ENCODE peak calls at places on chromosomes 2 and 18, in six cellular contexts. B, W, F, G, T and R are unnamed samples.

GRCh38 chr2:128982001-128982400 is 663.3 kb upstream of the HS6ST1 start:
- DNase-seq in B (no peak), W (no peak), F (no peak), G (no peak), T (no peak), R (no peak)

GRCh38 chr18:23355206-23355605 is 97.9 kb upstream of the RIOK3 start:
- DNase-seq in B (no peak), W (no peak), F (peak; percentile 44), G (no peak), T (no peak), R (no peak)

GRCh38 chr2:203782262-203782976 is 76.0 kb downstream of the CD28 start:
- DNase-seq in B (peak; percentile 61), W (peak; percentile 21), F (peak; percentile 30), G (peak; percentile 38), T (no peak), R (peak; percentile 64)

GRCh38 chr2:20852670-20853069 is 29.8 kb upstream of the LDAH start:
- DNase-seq in B (no peak), W (no peak), F (no peak), G (no peak), T (no peak), R (no peak)

GRCh38 chr2:136117909-136118818 is at the start of gene CXCR4:
- DNase-seq in B (peak; percentile 91), W (peak; percentile 69), F (peak; percentile 51), G (peak; percentile 69), T (no peak), R (peak; percentile 75)

GRCh38 chr2:5743992-5744391 is 51.8 kb downstream of the SOX11 start:
- DNase-seq in B (peak; percentile 56), W (no peak), F (no peak), G (no peak), T (no peak), R (no peak)

GRCh38 chr2:6506311-6507258 is 359.1 kb downstream of the CMPK2 start:
- DNase-seq in B (no peak), W (no peak), F (no peak), G (no peak), T (no peak), R (no peak)

GRCh38 chr2:18957909-18958308 is 368.5 kb upstream of the NT5C1B start:
- DNase-seq in B (no peak), W (no peak), F (no peak), G (no peak), T (no peak), R (no peak)

GRCh38 chr18:23953984-23954383 is 60.6 kb upstream of the TTC39C start:
- DNase-seq in B (no peak), W (no peak), F (no peak), G (no peak), T (no peak), R (no peak)

GRCh38 chr2:39567507-39567906 is 98.2 kb upstream of the TMEM178A start:
- DNase-seq in B (no peak), W (peak; percentile 46), F (no peak), G (no peak), T (no peak), R (no peak)

GRCh38 chr2:42421157-42421485 is 60.1 kb upstream of the COX7A2L start:
- DNase-seq in B (no peak), W (no peak), F (no peak), G (no peak), T (no peak), R (no peak)

GRCh38 chr2:166972418-166972817 is 84.1 kb downstream of the XIRP2 start:
- DNase-seq in B (no peak), W (no peak), F (no peak), G (no peak), T (no peak), R (no peak)

GRCh38 chr18:13309031-13309430 is 90.5 kb downstream of the LDLRAD4 start:
- DNase-seq in B (no peak), W (no peak), F (no peak), G (no peak), T (no peak), R (no peak)

GRCh38 chr2:118642501-118642900 is 204.9 kb downstream of the EN1 start:
- DNase-seq in B (no peak), W (no peak), F (no peak), G (no peak), T (no peak), R (no peak)

GRCh38 chr2:209644842-209645241 is 126.8 kb upstream of the UNC80 start:
- DNase-seq in B (no peak), W (no peak), F (no peak), G (no peak), T (no peak), R (no peak)

GRCh38 chr2:8550932-8551621 is 130.8 kb upstream of the ID2 start:
- DNase-seq in B (peak; percentile 5), W (no peak), F (no peak), G (no peak), T (no peak), R (no peak)

GRCh38 chr2:172930871-172931255 is 144.8 kb upstream of the MAP3K20 start:
- DNase-seq in B (no peak), W (no peak), F (no peak), G (no peak), T (no peak), R (no peak)

GRCh38 chr2:70977605-70978205 is 725 bp upstream of the ANKRD53 start:
- DNase-seq in B (no peak), W (peak; percentile 72), F (peak; percentile 69), G (no peak), T (no peak), R (peak; percentile 27)

GRCh38 chr18:59065684-59066083 is 74.0 kb upstream of the SEC11C start:
- DNase-seq in B (no peak), W (no peak), F (no peak), G (no peak), T (no peak), R (no peak)

GRCh38 chr18:62437520-62438329 is 85.1 kb upstream of the ZCCHC2 start:
- DNase-seq in B (no peak), W (no peak), F (peak; percentile 64), G (no peak), T (no peak), R (no peak)

GRCh38 chr18:61893971-61894750 is 1.4 kb upstream of the RNF152 start:
- DNase-seq in B (peak; percentile 82), W (peak; percentile 80), F (peak; percentile 79), G (peak; percentile 84), T (no peak), R (peak; percentile 75)

GRCh38 chr2:99915108-99915675 is 227.2 kb downstream of the AFF3 start:
- DNase-seq in B (no peak), W (no peak), F (no peak), G (no peak), T (no peak), R (no peak)

GRCh38 chr2:99911711-99912110 is 230.7 kb downstream of the AFF3 start:
- DNase-seq in B (no peak), W (no peak), F (no peak), G (no peak), T (no peak), R (no peak)

GRCh38 chr2:99905025-99905424 is 237.4 kb downstream of the AFF3 start:
- DNase-seq in B (no peak), W (no peak), F (no peak), G (no peak), T (no peak), R (no peak)

GRCh38 chr2:99910903-99911302 is 231.5 kb downstream of the AFF3 start:
- DNase-seq in B (no peak), W (no peak), F (no peak), G (no peak), T (no peak), R (no peak)
- H3K27ac ChIP-seq in B (no peak overlapping the region), W (no peak overlapping the region), F (no peak overlapping the region), G (no peak overlapping the region), T (no peak overlapping the region), R (no peak overlapping the region)

GRCh38 chr2:134212726-134213125 is 41.1 kb upstream of the MGAT5 start:
- DNase-seq in B (no peak), W (no peak), F (no peak), G (no peak), T (no peak), R (no peak)
- H3K27ac ChIP-seq in B (no peak overlapping the region), W (no peak overlapping the region), F (no peak overlapping the region), G (no peak overlapping the region), T (no peak overlapping the region), R (no peak overlapping the region)

DNA sequence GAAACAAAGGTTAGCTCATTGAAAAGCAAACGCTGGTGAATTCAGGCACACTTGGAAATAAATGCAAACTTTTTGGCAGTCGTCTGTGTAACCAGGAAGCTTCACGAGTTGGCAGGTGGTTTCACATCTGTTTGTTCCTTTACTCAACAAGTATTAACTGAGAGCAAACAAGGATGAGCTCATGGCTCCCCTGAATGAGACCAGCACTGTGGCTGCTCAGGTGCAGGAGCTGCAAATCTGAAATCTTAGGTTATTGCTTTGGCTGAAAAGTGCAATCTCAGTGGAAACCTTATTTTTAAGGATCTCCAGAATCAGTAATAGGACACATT is 46.3 kb downstream of the SH3RF3 start:
- DNase-seq in B (no peak), W (no peak), F (no peak), G (no peak), T (no peak), R (no peak)
- H3K27ac ChIP-seq in B (no peak overlapping the region), W (no peak overlapping the region), F (peak overlapping the region; percentile 94), G (no peak overlapping the region), T (no peak overlapping the region), R (no peak overlapping the region)

DNA sequence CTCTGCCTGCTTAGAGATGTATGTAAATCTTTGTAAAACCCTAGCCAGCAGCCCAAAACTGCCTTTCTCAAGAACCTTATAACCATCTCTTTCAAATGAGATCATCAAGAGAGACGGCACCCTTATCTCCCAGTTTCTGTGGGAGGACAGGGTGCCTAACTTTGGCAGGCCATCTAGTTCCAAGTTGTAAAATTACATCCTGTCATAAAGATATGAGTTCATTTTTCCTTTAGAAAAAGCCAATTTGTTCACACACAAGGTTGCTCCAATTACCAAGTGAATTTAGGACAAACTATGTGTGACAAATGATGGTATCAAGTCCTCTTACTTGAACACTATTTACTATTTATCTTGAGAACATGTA is 65.3 kb downstream of the MEMO1 start:
- DNase-seq in B (no peak), W (no peak), F (no peak), G (no peak), T (no peak), R (no peak)
- H3K27ac ChIP-seq in B (no peak overlapping the region), W (no peak overlapping the region), F (no peak overlapping the region), G (no peak overlapping the region), T (no peak overlapping the region), R (no peak overlapping the region)